ENCODE peak calls at places on chromosomes 12 and 14, in ten cellular contexts. One of them, this sample, is unnamed.

GRCh38 chr14:87170179-87170578 is 822.8 kb downstream of the GALC start:
- DNase-seq in stomach: no peak
- DNase-seq in GM12878: no peak
- DNase-seq in ovary: no peak
- DNase-seq in esophagus muscularis mucosa: no peak
- DNase-seq in transverse colon: no peak
- DNase-seq in K562: no peak
- DNase-seq in A549: no peak
- DNase-seq in upper lobe of left lung: no peak
- DNase-seq in HepG2: no peak
- DNase-seq in this sample: no peak

GRCh38 chr12:70031046-70031445 is 206.0 kb downstream of the MYRFL start:
- DNase-seq in GM12878: no peak
- DNase-seq in esophagus muscularis mucosa: no peak
- DNase-seq in ovary: no peak
- DNase-seq in stomach: no peak
- DNase-seq in transverse colon: no peak
- DNase-seq in upper lobe of left lung: no peak
- DNase-seq in K562: no peak
- DNase-seq in HepG2: no peak
- DNase-seq in A549: no peak
- DNase-seq in this sample: no peak

GRCh38 chr14:100861188-100861936 is 35.4 kb downstream of the MEG3 start:
- DNase-seq in K562: no peak
- DNase-seq in HepG2: no peak
- DNase-seq in ovary: no peak
- DNase-seq in transverse colon: no peak
- DNase-seq in GM12878: no peak
- DNase-seq in upper lobe of left lung: no peak
- DNase-seq in A549: no peak
- DNase-seq in esophagus muscularis mucosa: no peak
- DNase-seq in stomach: no peak
- DNase-seq in this sample: no peak

GRCh38 chr12:114407034-114407420 is 1.1 kb upstream of the TBX5 start:
- DNase-seq in ovary: no peak
- DNase-seq in esophagus muscularis mucosa: no peak
- DNase-seq in A549: no peak
- DNase-seq in transverse colon: no peak
- DNase-seq in HepG2: no peak
- DNase-seq in stomach: no peak
- DNase-seq in K562: no peak
- DNase-seq in upper lobe of left lung: no peak
- DNase-seq in GM12878: no peak
- DNase-seq in this sample: no peak

GRCh38 chr12:21989819-21990412 is 48.7 kb upstream of the ABCC9 start:
- DNase-seq in ovary: no peak
- DNase-seq in esophagus muscularis mucosa: no peak
- DNase-seq in K562: peak
- DNase-seq in transverse colon: no peak
- DNase-seq in upper lobe of left lung: no peak
- DNase-seq in GM12878: no peak
- DNase-seq in HepG2: peak
- DNase-seq in A549: no peak
- DNase-seq in stomach: no peak
- DNase-seq in this sample: no peak

GRCh38 chr14:69625299-69626131 is 14.1 kb downstream of the SUSD6 start:
- DNase-seq in esophagus muscularis mucosa: no peak
- DNase-seq in upper lobe of left lung: peak
- DNase-seq in K562: peak
- DNase-seq in HepG2: no peak
- DNase-seq in A549: no peak
- DNase-seq in transverse colon: peak
- DNase-seq in stomach: peak
- DNase-seq in GM12878: peak
- DNase-seq in ovary: no peak
- DNase-seq in this sample: peak

GRCh38 chr14:76080009-76080408 is 71.7 kb upstream of the GPATCH2L start:
- DNase-seq in A549: no peak
- DNase-seq in K562: no peak
- DNase-seq in HepG2: no peak
- DNase-seq in upper lobe of left lung: no peak
- DNase-seq in esophagus muscularis mucosa: no peak
- DNase-seq in stomach: no peak
- DNase-seq in GM12878: no peak
- DNase-seq in transverse colon: no peak
- DNase-seq in ovary: no peak
- DNase-seq in this sample: no peak

GRCh38 chr14:104141621-104142091 is 3.3 kb downstream of the KIF26A start:
- DNase-seq in upper lobe of left lung: no peak
- DNase-seq in ovary: peak
- DNase-seq in HepG2: no peak
- DNase-seq in A549: no peak
- DNase-seq in esophagus muscularis mucosa: no peak
- DNase-seq in stomach: no peak
- DNase-seq in K562: no peak
- DNase-seq in transverse colon: no peak
- DNase-seq in GM12878: no peak
- DNase-seq in this sample: peak

GRCh38 chr14:24678801-24679247 is 44.8 kb upstream of the GZMB start:
- DNase-seq in stomach: peak
- DNase-seq in esophagus muscularis mucosa: no peak
- DNase-seq in ovary: peak
- DNase-seq in A549: peak
- DNase-seq in K562: peak
- DNase-seq in GM12878: peak
- DNase-seq in HepG2: peak
- DNase-seq in transverse colon: peak
- DNase-seq in upper lobe of left lung: peak
- DNase-seq in this sample: peak

GRCh38 chr14:23299986-23300686 is 2.5 kb downstream of the PPP1R3E start:
- DNase-seq in esophagus muscularis mucosa: no peak
- DNase-seq in transverse colon: no peak
- DNase-seq in HepG2: no peak
- DNase-seq in K562: no peak
- DNase-seq in ovary: no peak
- DNase-seq in upper lobe of left lung: no peak
- DNase-seq in stomach: no peak
- DNase-seq in A549: no peak
- DNase-seq in GM12878: no peak
- DNase-seq in this sample: no peak

GRCh38 chr14:66066991-66067788 is 419.0 kb upstream of the CCDC196 start:
- DNase-seq in stomach: no peak
- DNase-seq in upper lobe of left lung: no peak
- DNase-seq in esophagus muscularis mucosa: no peak
- DNase-seq in A549: no peak
- DNase-seq in HepG2: no peak
- DNase-seq in GM12878: no peak
- DNase-seq in ovary: no peak
- DNase-seq in transverse colon: no peak
- DNase-seq in K562: no peak
- DNase-seq in this sample: no peak

GRCh38 chr12:76265424-76266180 is 82.6 kb downstream of the BBS10 start:
- DNase-seq in transverse colon: no peak
- DNase-seq in GM12878: no peak
- DNase-seq in K562: no peak
- DNase-seq in ovary: no peak
- DNase-seq in HepG2: no peak
- DNase-seq in stomach: no peak
- DNase-seq in A549: no peak
- DNase-seq in esophagus muscularis mucosa: no peak
- DNase-seq in upper lobe of left lung: no peak
- DNase-seq in this sample: no peak

GRCh38 chr12:76264617-76265016 is 83.6 kb downstream of the BBS10 start:
- DNase-seq in stomach: no peak
- DNase-seq in A549: no peak
- DNase-seq in HepG2: no peak
- DNase-seq in esophagus muscularis mucosa: no peak
- DNase-seq in transverse colon: no peak
- DNase-seq in ovary: no peak
- DNase-seq in GM12878: no peak
- DNase-seq in upper lobe of left lung: no peak
- DNase-seq in K562: no peak
- DNase-seq in this sample: no peak

GRCh38 chr12:76270657-76271358 is 77.4 kb downstream of the BBS10 start:
- DNase-seq in esophagus muscularis mucosa: no peak
- DNase-seq in ovary: no peak
- DNase-seq in A549: no peak
- DNase-seq in HepG2: no peak
- DNase-seq in stomach: no peak
- DNase-seq in transverse colon: no peak
- DNase-seq in GM12878: no peak
- DNase-seq in upper lobe of left lung: no peak
- DNase-seq in K562: no peak
- DNase-seq in this sample: no peak

GRCh38 chr12:76268267-76268666 is 79.9 kb downstream of the BBS10 start:
- DNase-seq in esophagus muscularis mucosa: no peak
- DNase-seq in stomach: no peak
- DNase-seq in HepG2: no peak
- DNase-seq in K562: no peak
- DNase-seq in A549: no peak
- DNase-seq in upper lobe of left lung: no peak
- DNase-seq in ovary: no peak
- DNase-seq in GM12878: no peak
- DNase-seq in transverse colon: no peak
- DNase-seq in this sample: no peak

GRCh38 chr12:76266797-76267196 is 81.4 kb downstream of the BBS10 start:
- DNase-seq in esophagus muscularis mucosa: no peak
- DNase-seq in HepG2: no peak
- DNase-seq in GM12878: no peak
- DNase-seq in K562: no peak
- DNase-seq in ovary: no peak
- DNase-seq in stomach: no peak
- DNase-seq in transverse colon: no peak
- DNase-seq in A549: no peak
- DNase-seq in upper lobe of left lung: peak
- DNase-seq in this sample: peak
- TF ChIP-seq EP300 in esophagus muscularis mucosa: peak
- TF ChIP-seq EP300 in HepG2: no peak
- TF ChIP-seq EP300 in GM12878: no peak
- TF ChIP-seq EP300 in K562: no peak
- TF ChIP-seq EP300 in ovary: no peak
- TF ChIP-seq EP300 in stomach: no peak
- TF ChIP-seq EP300 in transverse colon: no peak
- TF ChIP-seq EP300 in A549: no peak
- TF ChIP-seq EP300 in upper lobe of left lung: peak
- TF ChIP-seq EP300 in this sample: peak

GRCh38 chr12:123269395-123269892 is 2.2 kb downstream of the CDK2AP1 start:
- DNase-seq in K562: no peak
- DNase-seq in upper lobe of left lung: peak
- DNase-seq in GM12878: no peak
- DNase-seq in stomach: peak
- DNase-seq in esophagus muscularis mucosa: no peak
- DNase-seq in A549: no peak
- DNase-seq in ovary: peak
- DNase-seq in transverse colon: peak
- DNase-seq in HepG2: peak
- DNase-seq in this sample: peak
- H3K4me3 ChIP-seq in K562: no peak
- H3K4me3 ChIP-seq in upper lobe of left lung: peak
- H3K4me3 ChIP-seq in GM12878: peak
- H3K4me3 ChIP-seq in stomach: peak
- H3K4me3 ChIP-seq in esophagus muscularis mucosa: peak
- H3K4me3 ChIP-seq in A549: peak
- H3K4me3 ChIP-seq in ovary: peak
- H3K4me3 ChIP-seq in transverse colon: peak
- H3K4me3 ChIP-seq in HepG2: peak
- H3K4me3 ChIP-seq in this sample: peak

GRCh38 chr14:31930493-31931225 is 146.4 kb upstream of the ARHGAP5 start:
- DNase-seq in transverse colon: no peak
- DNase-seq in HepG2: peak
- DNase-seq in ovary: no peak
- DNase-seq in upper lobe of left lung: no peak
- DNase-seq in K562: no peak
- DNase-seq in esophagus muscularis mucosa: no peak
- DNase-seq in stomach: no peak
- DNase-seq in A549: peak
- DNase-seq in GM12878: no peak
- DNase-seq in this sample: no peak
- TF ChIP-seq EP300 in transverse colon: no peak
- TF ChIP-seq EP300 in HepG2: no peak
- TF ChIP-seq EP300 in ovary: no peak
- TF ChIP-seq EP300 in upper lobe of left lung: no peak
- TF ChIP-seq EP300 in K562: no peak
- TF ChIP-seq EP300 in esophagus muscularis mucosa: no peak
- TF ChIP-seq EP300 in stomach: no peak
- TF ChIP-seq EP300 in A549: peak
- TF ChIP-seq EP300 in GM12878: no peak
- TF ChIP-seq EP300 in this sample: no peak

GRCh38 chr14:94079891-94080605 is 954 bp downstream of the DDX24 start:
- DNase-seq in ovary: no peak
- DNase-seq in A549: no peak
- DNase-seq in esophagus muscularis mucosa: no peak
- DNase-seq in upper lobe of left lung: no peak
- DNase-seq in GM12878: no peak
- DNase-seq in K562: no peak
- DNase-seq in HepG2: peak
- DNase-seq in stomach: no peak
- DNase-seq in transverse colon: no peak
- DNase-seq in this sample: no peak

GRCh38 chr14:94077823-94078222 is 3.2 kb downstream of the DDX24 start:
- DNase-seq in transverse colon: no peak
- DNase-seq in stomach: no peak
- DNase-seq in upper lobe of left lung: no peak
- DNase-seq in A549: no peak
- DNase-seq in K562: no peak
- DNase-seq in HepG2: no peak
- DNase-seq in ovary: no peak
- DNase-seq in GM12878: no peak
- DNase-seq in esophagus muscularis mucosa: no peak
- DNase-seq in this sample: no peak

GRCh38 chr14:94075008-94075407 is 6.0 kb downstream of the DDX24 start:
- DNase-seq in K562: no peak
- DNase-seq in stomach: no peak
- DNase-seq in A549: no peak
- DNase-seq in ovary: no peak
- DNase-seq in esophagus muscularis mucosa: no peak
- DNase-seq in transverse colon: no peak
- DNase-seq in upper lobe of left lung: no peak
- DNase-seq in GM12878: no peak
- DNase-seq in HepG2: no peak
- DNase-seq in this sample: no peak

GRCh38 chr14:94077111-94077821 is 3.7 kb downstream of the DDX24 start:
- DNase-seq in A549: no peak
- DNase-seq in K562: no peak
- DNase-seq in esophagus muscularis mucosa: no peak
- DNase-seq in HepG2: no peak
- DNase-seq in upper lobe of left lung: no peak
- DNase-seq in transverse colon: no peak
- DNase-seq in ovary: no peak
- DNase-seq in stomach: no peak
- DNase-seq in GM12878: no peak
- DNase-seq in this sample: no peak

DNA sequence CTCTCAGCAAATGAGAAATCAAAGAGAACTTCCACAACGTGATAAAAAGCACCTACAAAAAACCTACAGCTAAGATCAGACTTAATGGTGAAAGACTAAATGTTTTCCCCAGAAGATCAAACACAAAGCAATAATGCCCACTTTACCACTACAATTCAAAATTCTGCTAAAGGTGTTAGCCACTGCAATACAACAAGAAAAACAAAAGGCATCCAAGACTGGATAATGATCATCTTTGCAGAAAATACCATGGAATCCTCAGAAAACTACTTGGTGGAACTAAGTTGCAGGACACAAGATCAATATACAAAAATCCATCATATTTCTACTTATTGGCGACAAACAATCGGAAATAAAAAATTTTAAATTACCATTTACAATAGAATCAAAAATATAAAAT is 6.5 kb downstream of the DDX24 start:
- DNase-seq in transverse colon: no peak
- DNase-seq in ovary: no peak
- DNase-seq in upper lobe of left lung: no peak
- DNase-seq in GM12878: no peak
- DNase-seq in HepG2: no peak
- DNase-seq in esophagus muscularis mucosa: no peak
- DNase-seq in A549: no peak
- DNase-seq in K562: no peak
- DNase-seq in stomach: no peak
- DNase-seq in this sample: no peak
- H3K4me3 ChIP-seq in transverse colon: no peak
- H3K4me3 ChIP-seq in ovary: no peak
- H3K4me3 ChIP-seq in upper lobe of left lung: no peak
- H3K4me3 ChIP-seq in GM12878: no peak
- H3K4me3 ChIP-seq in HepG2: no peak
- H3K4me3 ChIP-seq in esophagus muscularis mucosa: no peak
- H3K4me3 ChIP-seq in A549: no peak
- H3K4me3 ChIP-seq in K562: no peak
- H3K4me3 ChIP-seq in stomach: no peak
- H3K4me3 ChIP-seq in this sample: no peak

This sample was measured in suprapubic skin.